ENCODE peak calls at places on chromosomes 11 and 22, in five cellular contexts. One of them, this sample, is unnamed.

GRCh38 chr22:27885977-27886842 is 32.8 kb downstream of the PITPNB start:
- DNase-seq in PC-3: peak; percentile 50
- DNase-seq in fibroblast of lung: peak; percentile 90
- DNase-seq in hepatocyte: peak; percentile 58
- DNase-seq in HCT116: peak; percentile 8
- DNase-seq in this sample: peak; percentile 52

GRCh38 chr11:11880179-11880578 is 38.4 kb downstream of the USP47 start:
- DNase-seq in PC-3: no peak
- DNase-seq in fibroblast of lung: no peak
- DNase-seq in hepatocyte: no peak
- DNase-seq in HCT116: no peak
- DNase-seq in this sample: no peak

GRCh38 chr11:6323291-6323905 is 3.1 kb upstream of the CAVIN3 start:
- DNase-seq in PC-3: no peak
- DNase-seq in fibroblast of lung: no peak
- DNase-seq in hepatocyte: no peak
- DNase-seq in HCT116: no peak
- DNase-seq in this sample: no peak

GRCh38 chr22:19849800-19850481 is 4.7 kb downstream of the GNB1L start:
- DNase-seq in PC-3: peak; percentile 85
- DNase-seq in fibroblast of lung: no peak
- DNase-seq in hepatocyte: peak; percentile 69
- DNase-seq in HCT116: peak; percentile 46
- DNase-seq in this sample: peak; percentile 46

GRCh38 chr11:69144316-69144715 is 11.4 kb upstream of the SMIM38 start:
- DNase-seq in PC-3: no peak
- DNase-seq in fibroblast of lung: no peak
- DNase-seq in hepatocyte: no peak
- DNase-seq in HCT116: no peak
- DNase-seq in this sample: no peak

GRCh38 chr11:62905927-62906531 is 15.1 kb downstream of the CHRM1 start:
- DNase-seq in PC-3: peak; percentile 98
- DNase-seq in fibroblast of lung: peak; percentile 59
- DNase-seq in hepatocyte: peak; percentile 90
- DNase-seq in HCT116: peak; percentile 73
- DNase-seq in this sample: peak; percentile 69

GRCh38 chr11:117384045-117384444 is 56.4 kb downstream of the CEP164 start:
- DNase-seq in PC-3: peak; percentile 95
- DNase-seq in fibroblast of lung: peak; percentile 90
- DNase-seq in hepatocyte: peak; percentile 37
- DNase-seq in HCT116: no peak
- DNase-seq in this sample: peak; percentile 87

GRCh38 chr11:70247042-70247709 is 23.3 kb upstream of the PPFIA1 start:
- DNase-seq in PC-3: peak; percentile 30
- DNase-seq in fibroblast of lung: peak; percentile 62
- DNase-seq in hepatocyte: no peak
- DNase-seq in HCT116: no peak
- DNase-seq in this sample: no peak

GRCh38 chr11:119284344-119285157 is 32.4 kb downstream of the MCAM start:
- DNase-seq in PC-3: peak; percentile 73
- DNase-seq in fibroblast of lung: peak; percentile 36
- DNase-seq in hepatocyte: peak; percentile 28
- DNase-seq in HCT116: peak; percentile 32
- DNase-seq in this sample: peak; percentile 35

GRCh38 chr11:119277660-119278059 is 39.3 kb downstream of the MCAM start:
- DNase-seq in PC-3: no peak
- DNase-seq in fibroblast of lung: no peak
- DNase-seq in hepatocyte: no peak
- DNase-seq in HCT116: no peak
- DNase-seq in this sample: no peak

GRCh38 chr11:119288219-119288618 is 28.7 kb downstream of the MCAM start:
- DNase-seq in PC-3: no peak
- DNase-seq in fibroblast of lung: no peak
- DNase-seq in hepatocyte: no peak
- DNase-seq in HCT116: no peak
- DNase-seq in this sample: no peak

GRCh38 chr11:119285431-119285830 is 31.5 kb downstream of the MCAM start:
- DNase-seq in PC-3: no peak
- DNase-seq in fibroblast of lung: no peak
- DNase-seq in hepatocyte: no peak
- DNase-seq in HCT116: no peak
- DNase-seq in this sample: no peak

GRCh38 chr11:119282495-119282894 is 34.4 kb downstream of the MCAM start:
- DNase-seq in PC-3: no peak
- DNase-seq in fibroblast of lung: peak; percentile 10
- DNase-seq in hepatocyte: no peak
- DNase-seq in HCT116: no peak
- DNase-seq in this sample: no peak
- H3K36me3 ChIP-seq in PC-3: peaks cover 27% of the 10 kb centered on the region
- H3K36me3 ChIP-seq in fibroblast of lung: no peaks in the 10 kb centered on the region
- H3K36me3 ChIP-seq in hepatocyte: peaks cover 5% of the 10 kb centered on the region
- H3K36me3 ChIP-seq in HCT116: peaks cover 17% of the 10 kb centered on the region
- H3K36me3 ChIP-seq in this sample: peaks cover 22% of the 10 kb centered on the region

GRCh38 chr22:41925783-41926460 is 684 bp downstream of the TNFRSF13C start:
- DNase-seq in PC-3: peak; percentile 62
- DNase-seq in fibroblast of lung: peak; percentile 15
- DNase-seq in hepatocyte: peak; percentile 82
- DNase-seq in HCT116: no peak
- DNase-seq in this sample: no peak
- TF ChIP-seq EZH2 in PC-3: no peak
- TF ChIP-seq EZH2 in fibroblast of lung: no peak
- TF ChIP-seq EZH2 in hepatocyte: peak; percentile 62
- TF ChIP-seq EZH2 in HCT116: no peak
- TF ChIP-seq EZH2 in this sample: no peak

GRCh38 chr11:2151500-2152257 is 9.3 kb downstream of the INS start:
- DNase-seq in PC-3: peak; percentile 85
- DNase-seq in fibroblast of lung: peak; percentile 43
- DNase-seq in hepatocyte: peak; percentile 94
- DNase-seq in HCT116: peak; percentile 75
- DNase-seq in this sample: peak; percentile 36
- H3K4me2 ChIP-seq in PC-3: peak overlapping the region; percentile 71
- H3K4me2 ChIP-seq in fibroblast of lung: no peak overlapping the region
- H3K4me2 ChIP-seq in hepatocyte: peak overlapping the region; percentile 69
- H3K4me2 ChIP-seq in HCT116: peak overlapping the region; percentile 55
- H3K4me2 ChIP-seq in this sample: no peak overlapping the region

DNA sequence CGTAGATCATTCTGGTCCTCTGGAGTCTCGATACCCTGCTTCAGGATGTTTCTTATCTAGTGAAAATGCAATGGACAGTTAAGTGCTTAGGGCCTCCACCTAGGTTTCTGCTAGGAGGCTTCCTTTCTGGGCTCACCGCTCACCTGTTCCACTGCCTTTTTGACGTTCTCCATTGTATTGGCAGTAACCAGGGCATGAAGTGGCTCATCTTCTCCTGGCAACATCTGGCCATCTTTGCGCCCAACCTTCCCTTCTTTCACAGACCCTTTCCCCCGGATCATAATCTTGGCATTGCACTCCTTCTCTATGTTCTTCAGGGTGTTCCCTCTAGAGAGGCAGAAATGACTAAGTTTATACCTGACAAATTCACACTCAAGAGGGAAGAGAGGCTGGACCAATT is 9.1 kb downstream of the SF1 start:
- DNase-seq in PC-3: no peak
- DNase-seq in fibroblast of lung: no peak
- DNase-seq in hepatocyte: no peak
- DNase-seq in HCT116: no peak
- DNase-seq in this sample: no peak
- H3K36me3 ChIP-seq in PC-3: peaks cover 91% of the 10 kb centered on the region
- H3K36me3 ChIP-seq in fibroblast of lung: peaks cover 53% of the 10 kb centered on the region
- H3K36me3 ChIP-seq in hepatocyte: peaks cover 6% of the 10 kb centered on the region
- H3K36me3 ChIP-seq in HCT116: peaks cover 95% of the 10 kb centered on the region
- H3K36me3 ChIP-seq in this sample: peaks cover 77% of the 10 kb centered on the region

DNA sequence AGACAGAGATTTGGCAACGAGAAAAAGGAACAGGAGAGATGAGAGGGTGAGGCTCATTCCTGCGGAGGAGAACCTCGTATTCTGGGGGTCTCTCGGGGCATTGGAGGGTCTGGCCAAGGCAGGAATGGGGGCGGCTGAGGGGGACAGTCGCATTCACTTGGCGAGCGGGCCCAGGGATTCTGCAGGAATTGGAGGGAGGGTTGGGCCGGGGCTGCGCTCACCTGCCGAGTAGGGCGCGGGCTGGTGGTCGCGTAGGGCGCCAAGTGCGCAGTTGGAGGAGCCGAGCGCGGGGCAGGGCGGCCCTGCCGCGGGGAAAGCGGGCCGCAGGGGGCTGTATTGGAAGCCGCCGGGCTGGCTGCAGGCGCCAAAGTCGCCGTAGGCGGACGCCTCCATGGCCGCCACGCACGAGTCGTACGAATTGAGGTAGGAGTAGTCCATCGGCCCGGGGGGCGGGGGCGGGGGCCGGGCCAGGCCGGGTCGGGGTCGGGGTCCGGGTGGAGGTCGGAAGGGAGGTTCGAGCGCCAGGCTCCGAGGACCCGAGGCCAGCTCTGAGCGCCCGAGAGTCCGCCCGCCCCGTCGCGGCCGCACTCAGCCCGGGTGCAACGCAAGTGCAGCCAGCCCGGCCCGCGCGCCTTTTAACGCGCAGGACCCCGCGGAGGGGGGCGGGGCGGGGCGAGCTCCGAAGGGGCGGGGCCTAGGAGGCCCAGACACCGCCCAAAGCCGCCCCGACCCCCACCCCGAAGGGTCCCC is at the start of gene PHOX2A:
- DNase-seq in PC-3: no peak
- DNase-seq in fibroblast of lung: no peak
- DNase-seq in hepatocyte: no peak
- DNase-seq in HCT116: no peak
- DNase-seq in this sample: no peak
- TF ChIP-seq EZH2 in PC-3: no peak
- TF ChIP-seq EZH2 in fibroblast of lung: peak; percentile 60
- TF ChIP-seq EZH2 in hepatocyte: no peak
- TF ChIP-seq EZH2 in HCT116: no peak
- TF ChIP-seq EZH2 in this sample: peak; percentile 13

DNA sequence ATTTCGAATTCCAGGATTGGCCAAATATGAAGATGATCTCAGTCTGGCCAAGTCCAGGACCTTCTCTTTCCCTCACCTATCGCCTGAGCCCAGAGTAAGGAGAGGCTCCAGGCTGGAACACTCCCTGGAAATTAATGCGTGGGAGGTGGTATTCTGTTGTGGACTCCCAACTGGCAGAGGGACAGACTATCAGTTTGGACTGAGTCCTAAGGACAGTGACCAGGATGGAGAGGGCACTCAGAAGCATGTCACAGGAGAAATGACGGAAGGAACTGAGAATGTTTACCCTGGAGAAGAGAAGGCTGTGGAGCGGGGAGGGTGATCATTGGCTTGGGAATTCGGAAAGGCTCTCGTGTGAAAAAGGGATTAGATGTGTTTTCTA is 84.4 kb downstream of the RPL27A start:
- DNase-seq in PC-3: no peak
- DNase-seq in fibroblast of lung: no peak
- DNase-seq in hepatocyte: no peak
- DNase-seq in HCT116: no peak
- DNase-seq in this sample: no peak
- H3K4me2 ChIP-seq in PC-3: no peak overlapping the region
- H3K4me2 ChIP-seq in fibroblast of lung: peak overlapping the region; percentile 54
- H3K4me2 ChIP-seq in hepatocyte: no peak overlapping the region
- H3K4me2 ChIP-seq in HCT116: peak overlapping the region; percentile 70
- H3K4me2 ChIP-seq in this sample: peak overlapping the region; percentile 83

GRCh38 chr11:19419021-19419750 is 178.4 kb upstream of the E2F8 start:
- DNase-seq in PC-3: peak; percentile 32
- DNase-seq in fibroblast of lung: peak; percentile 53
- DNase-seq in hepatocyte: no peak
- DNase-seq in HCT116: no peak
- DNase-seq in this sample: no peak
- H3K36me3 ChIP-seq in PC-3: no peaks in the 10 kb centered on the region
- H3K36me3 ChIP-seq in fibroblast of lung: no peaks in the 10 kb centered on the region
- H3K36me3 ChIP-seq in hepatocyte: no peaks in the 10 kb centered on the region
- H3K36me3 ChIP-seq in HCT116: no peaks in the 10 kb centered on the region
- H3K36me3 ChIP-seq in this sample: no peaks in the 10 kb centered on the region

GRCh38 chr11:74731301-74732094 is at the start of gene CHRDL2:
- DNase-seq in PC-3: no peak
- DNase-seq in fibroblast of lung: peak; percentile 43
- DNase-seq in hepatocyte: peak; percentile 63
- DNase-seq in HCT116: no peak
- DNase-seq in this sample: no peak
- TF ChIP-seq EZH2 in PC-3: no peak
- TF ChIP-seq EZH2 in fibroblast of lung: no peak
- TF ChIP-seq EZH2 in hepatocyte: no peak
- TF ChIP-seq EZH2 in HCT116: no peak
- TF ChIP-seq EZH2 in this sample: peak; percentile 55

This sample was measured in mammary epithelial cell.